ENCODE peak calls at places on chromosome 13, in four cellular contexts. X is SK-N-SH, C is K562, P is HepG2. S is an unnamed sample.

GRCh38 chr13:108586826-108587225 is 42.6 kb upstream of the MYO16 start:
- DNase-seq in X (no peak), C (no peak), P (no peak), S (no peak)

GRCh38 chr13:54953786-54954185 is 1925.2 kb downstream of the OLFM4 start:
- DNase-seq in X (no peak), C (no peak), P (no peak), S (no peak)

GRCh38 chr13:112825071-112825470 is 135.2 kb downstream of the ATP11A start:
- DNase-seq in X (no peak), C (no peak), P (no peak), S (no peak)

GRCh38 chr13:41648314-41648935 is 191.1 kb downstream of the RGCC start:
- DNase-seq in X (no peak), C (no peak), P (peak; percentile 98), S (no peak)

GRCh38 chr13:36787181-36787580 is 31.8 kb upstream of the RFXAP start:
- DNase-seq in X (no peak), C (no peak), P (no peak), S (no peak)

GRCh38 chr13:76723551-76724232 is 162.5 kb downstream of the KCTD12 start:
- DNase-seq in X (no peak), C (no peak), P (no peak), S (no peak)

GRCh38 chr13:27203854-27204253 is 32.2 kb upstream of the USP12 start:
- DNase-seq in X (no peak), C (peak; percentile 42), P (peak; percentile 14), S (no peak)

GRCh38 chr13:27853345-27853744 is 61.1 kb downstream of the GSX1 start:
- DNase-seq in X (no peak), C (no peak), P (no peak), S (no peak)

GRCh38 chr13:108943842-108944241 is 314.4 kb downstream of the MYO16 start:
- DNase-seq in X (no peak), C (no peak), P (no peak), S (no peak)

GRCh38 chr13:94050039-94050438 is 429.4 kb downstream of the DCT start:
- DNase-seq in X (no peak), C (no peak), P (peak; percentile 2), S (no peak)

GRCh38 chr13:97261254-97262015 is 39.3 kb downstream of the MBNL2 start:
- DNase-seq in X (no peak), C (no peak), P (no peak), S (no peak)

GRCh38 chr13:63408227-63409202 is 1992.9 kb upstream of the PCDH20 start:
- DNase-seq in X (peak; percentile 44), C (no peak), P (no peak), S (no peak)

GRCh38 chr13:24834902-24835510 is 71.0 kb downstream of the RNF17 start:
- DNase-seq in X (no peak), C (peak; percentile 26), P (no peak), S (no peak)
- TF ChIP-seq FOXM1 in X (no peak), C (no peak), P (no peak), S (no peak)

DNA sequence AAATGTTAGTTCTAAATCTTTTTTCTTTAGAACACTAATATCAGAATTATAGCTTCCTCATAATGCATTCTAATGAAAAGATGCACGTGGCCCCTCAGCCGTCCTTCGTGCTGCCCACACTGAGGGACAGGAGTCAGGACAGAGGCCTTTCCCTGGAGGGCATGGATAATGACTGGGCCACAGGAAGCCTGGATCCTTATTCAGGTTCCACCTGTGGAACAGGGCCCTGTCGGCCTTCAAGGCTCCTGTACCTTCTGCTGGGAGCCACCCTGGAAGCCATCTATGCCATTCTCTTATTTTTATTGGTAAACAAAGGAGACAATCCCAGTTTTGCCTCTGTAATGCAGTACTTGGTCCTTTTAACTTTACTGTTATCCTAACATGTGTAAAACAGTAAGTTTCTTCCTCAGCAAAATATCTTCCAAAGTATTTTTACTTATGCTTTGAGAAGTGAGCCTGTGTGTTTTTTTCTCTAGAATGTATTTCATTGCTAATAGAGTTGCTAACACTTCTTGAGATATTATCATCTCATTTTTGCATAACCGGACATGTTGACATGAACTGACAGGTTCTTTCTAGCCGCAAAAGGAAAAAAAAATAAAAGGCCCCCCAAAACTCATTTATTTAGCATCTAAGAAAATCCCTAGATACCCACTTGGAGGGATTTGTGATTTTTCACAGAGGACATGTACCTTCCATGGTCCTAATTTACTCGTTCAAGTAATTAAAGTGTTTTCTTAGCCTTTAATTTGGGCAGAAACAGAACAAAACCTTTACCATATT is 6.0 kb downstream of the GPR183 start:
- DNase-seq in X (no peak), C (no peak), P (no peak), S (no peak)
- H3K4me2 ChIP-seq in X (no peak overlapping the region), C (no peak overlapping the region), P (no peak overlapping the region), S (peak overlapping the region; percentile 64)

DNA sequence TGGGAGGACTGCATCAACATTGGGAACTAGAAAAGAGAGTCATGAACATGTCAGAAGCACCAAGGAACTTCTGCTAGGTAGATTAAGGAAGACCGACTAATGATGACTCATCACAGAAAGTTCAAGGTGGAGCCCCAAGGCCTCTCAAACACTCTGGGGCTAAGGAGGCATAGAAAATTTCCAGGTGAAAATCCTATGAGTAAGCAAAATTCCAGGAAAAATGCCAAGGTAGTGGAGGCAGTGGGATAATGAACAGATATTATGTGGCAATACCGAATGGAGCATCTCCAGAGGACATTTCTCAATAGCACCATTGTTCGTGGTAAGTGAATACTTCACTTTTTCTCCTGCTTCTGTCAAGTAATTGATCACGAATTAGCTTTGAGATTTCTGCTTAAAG is 336.5 kb downstream of the MZT1 start:
- DNase-seq in X (no peak), C (no peak), P (peak; percentile 10), S (no peak)
- TF ChIP-seq FOXM1 in X (no peak), C (no peak), P (no peak), S (no peak)

GRCh38 chr13:89955773-89956172 is 1391.7 kb upstream of the MIR17HG start:
- DNase-seq in X (no peak), C (no peak), P (no peak), S (no peak)
- H3K4me2 ChIP-seq in X (no peak overlapping the region), C (no peak overlapping the region), P (no peak overlapping the region), S (no peak overlapping the region)

S was measured in GM12878.